ENCODE peak calls at places on chromosomes 11 and 22, in six cellular contexts. P, K, N, W, B and I are unnamed samples.

GRCh38 chr11:69127091-69127850 is 28.5 kb upstream of the SMIM38 start:
- DNase-seq in P (no peak), K (no peak), N (no peak), W (no peak), B (no peak), I (no peak)

GRCh38 chr11:44268807-44269080 is 41.2 kb downstream of the ALX4 start:
- DNase-seq in P (no peak), K (no peak), N (no peak), W (no peak), B (no peak), I (no peak)

GRCh38 chr22:39457546-39458442 is 982 bp downstream of the MGAT3 start:
- DNase-seq in P (no peak), K (no peak), N (no peak), W (no peak), B (no peak), I (no peak)

GRCh38 chr11:86551286-86551685 is 121.1 kb downstream of the ME3 start:
- DNase-seq in P (no peak), K (peak), N (no peak), W (peak), B (no peak), I (no peak)

GRCh38 chr11:76735218-76735480 is 48.0 kb upstream of the TSKU start:
- DNase-seq in P (no peak), K (no peak), N (no peak), W (no peak), B (no peak), I (no peak)

GRCh38 chr22:47171441-47172221 is 409.2 kb downstream of the TBC1D22A start:
- DNase-seq in P (no peak), K (no peak), N (no peak), W (no peak), B (no peak), I (no peak)

GRCh38 chr11:45272701-45273100 is 13.4 kb downstream of the SYT13 start:
- DNase-seq in P (no peak), K (peak), N (no peak), W (no peak), B (no peak), I (no peak)

GRCh38 chr11:8699903-8700302 is 17.3 kb downstream of the RPL27A start:
- DNase-seq in P (no peak), K (no peak), N (no peak), W (peak), B (no peak), I (no peak)

GRCh38 chr11:129287920-129288319 is 87.7 kb upstream of the BARX2 start:
- DNase-seq in P (no peak), K (no peak), N (no peak), W (no peak), B (no peak), I (no peak)

GRCh38 chr11:123474994-123475393 is 44.9 kb downstream of the GRAMD1B start:
- DNase-seq in P (no peak), K (peak), N (no peak), W (peak), B (no peak), I (no peak)

GRCh38 chr11:2317354-2318050 is 15.7 kb downstream of the TSPAN32 start:
- DNase-seq in P (no peak), K (no peak), N (no peak), W (no peak), B (no peak), I (no peak)

GRCh38 chr11:75202195-75202594 is 38.4 kb upstream of the TPBGL start:
- DNase-seq in P (no peak), K (no peak), N (no peak), W (no peak), B (no peak), I (no peak)

GRCh38 chr11:42239102-42239501 is 779.6 kb upstream of the LRRC4C start:
- DNase-seq in P (no peak), K (no peak), N (no peak), W (peak), B (no peak), I (no peak)

GRCh38 chr11:125069796-125070195 is 6.7 kb downstream of the SLC37A2 start:
- DNase-seq in P (no peak), K (no peak), N (no peak), W (peak), B (no peak), I (no peak)

GRCh38 chr11:61429691-61430582 is at the start of the genes CPSF7 and SDHAF2:
- DNase-seq in P (peak), K (peak), N (peak), W (peak), B (peak), I (peak)

GRCh38 chr11:125245299-125245698 is 80.7 kb downstream of the PKNOX2 start:
- DNase-seq in P (no peak), K (no peak), N (no peak), W (no peak), B (no peak), I (no peak)

GRCh38 chr22:46994983-46995382 is 232.5 kb downstream of the TBC1D22A start:
- DNase-seq in P (no peak), K (no peak), N (no peak), W (no peak), B (no peak), I (no peak)

GRCh38 chr22:38298312-38299000 is 18.8 kb downstream of the CSNK1E start:
- DNase-seq in P (no peak), K (no peak), N (no peak), W (peak), B (no peak), I (peak)

GRCh38 chr11:112219476-112220232 is 6.6 kb upstream of the PTS start:
- DNase-seq in P (no peak), K (peak), N (no peak), W (peak), B (peak), I (peak)

GRCh38 chr11:68139395-68139794 is 18.2 kb upstream of the CHKA start:
- DNase-seq in P (no peak), K (no peak), N (no peak), W (no peak), B (no peak), I (no peak)

GRCh38 chr22:37633082-37633692 is 6.3 kb upstream of the SH3BP1 start:
- DNase-seq in P (no peak), K (no peak), N (no peak), W (no peak), B (no peak), I (no peak)

GRCh38 chr11:122633219-122633829 is 22.2 kb upstream of the UBASH3B start:
- DNase-seq in P (no peak), K (peak), N (no peak), W (peak), B (no peak), I (no peak)

GRCh38 chr11:64842366-64842759 is 2.1 kb downstream of the CDC42BPG start:
- DNase-seq in P (no peak), K (no peak), N (no peak), W (no peak), B (no peak), I (no peak)

GRCh38 chr11:120994460-120994859 is 29.4 kb upstream of the TBCEL start:
- DNase-seq in P (no peak), K (no peak), N (no peak), W (no peak), B (no peak), I (no peak)

GRCh38 chr11:44708063-44708462 is 18.7 kb upstream of the TSPAN18 start:
- DNase-seq in P (no peak), K (no peak), N (no peak), W (no peak), B (no peak), I (no peak)

GRCh38 chr11:2649848-2650247 is 49.9 kb downstream of the KCNQ1OT1 start:
- DNase-seq in P (no peak), K (no peak), N (no peak), W (no peak), B (no peak), I (no peak)

GRCh38 chr22:49545606-49546005 is 282.1 kb downstream of the BRD1 start:
- DNase-seq in P (no peak), K (no peak), N (no peak), W (no peak), B (no peak), I (no peak)

GRCh38 chr11:76330651-76331050 is 50.3 kb downstream of the THAP12 start:
- DNase-seq in P (no peak), K (no peak), N (no peak), W (no peak), B (no peak), I (no peak)

GRCh38 chr11:116703421-116703820 is 69.4 kb downstream of the BUD13 start:
- DNase-seq in P (no peak), K (no peak), N (no peak), W (no peak), B (no peak), I (no peak)

GRCh38 chr22:19910180-19910744 is 31.3 kb upstream of the COMT start:
- DNase-seq in P (no peak), K (no peak), N (no peak), W (no peak), B (no peak), I (no peak)
- TF ChIP-seq CTCF in P (no peak), K (no peak), N (no peak), W (no peak), B (no peak), I (no peak)

DNA sequence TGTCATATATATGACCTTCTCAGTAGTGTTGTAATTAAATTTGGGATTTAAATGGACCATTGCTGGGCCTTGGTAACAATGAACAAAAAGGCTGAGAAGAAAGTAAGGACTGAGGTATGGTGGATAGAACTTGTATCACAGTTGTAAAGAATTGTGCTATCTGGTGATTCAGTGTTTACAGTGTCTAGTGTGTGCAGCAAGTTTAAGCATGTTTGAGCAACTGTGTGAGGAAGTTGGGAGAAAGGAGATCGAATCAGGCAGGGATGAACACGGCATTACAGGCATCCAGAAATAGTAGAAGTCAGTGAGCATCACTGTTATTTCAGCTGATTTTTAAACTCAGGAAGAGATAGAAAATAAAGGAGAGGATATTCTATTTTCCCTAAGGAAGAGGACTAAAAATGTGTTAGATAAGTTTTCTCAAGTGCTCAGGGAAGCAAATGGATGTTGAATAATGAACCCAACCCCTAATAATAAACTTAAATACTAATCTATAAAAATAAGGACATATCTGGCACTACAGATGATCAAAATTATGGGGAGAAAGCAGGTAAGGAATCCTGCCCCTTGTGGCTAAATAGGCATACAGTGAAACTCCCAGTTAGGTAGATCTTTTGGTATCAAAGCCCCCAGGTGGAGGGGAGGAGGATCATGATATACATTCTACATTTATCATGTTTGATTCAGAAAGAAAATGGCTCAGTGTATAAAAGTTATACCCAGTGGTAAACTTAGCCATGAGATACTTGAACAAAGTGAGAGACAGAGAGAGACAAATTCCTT is 361.0 kb upstream of the ANO3 start:
- DNase-seq in P (no peak), K (peak), N (no peak), W (no peak), B (no peak), I (no peak)
- TF ChIP-seq CTCF in P (peak), K (peak), N (no peak), W (peak), B (peak), I (peak)

DNA sequence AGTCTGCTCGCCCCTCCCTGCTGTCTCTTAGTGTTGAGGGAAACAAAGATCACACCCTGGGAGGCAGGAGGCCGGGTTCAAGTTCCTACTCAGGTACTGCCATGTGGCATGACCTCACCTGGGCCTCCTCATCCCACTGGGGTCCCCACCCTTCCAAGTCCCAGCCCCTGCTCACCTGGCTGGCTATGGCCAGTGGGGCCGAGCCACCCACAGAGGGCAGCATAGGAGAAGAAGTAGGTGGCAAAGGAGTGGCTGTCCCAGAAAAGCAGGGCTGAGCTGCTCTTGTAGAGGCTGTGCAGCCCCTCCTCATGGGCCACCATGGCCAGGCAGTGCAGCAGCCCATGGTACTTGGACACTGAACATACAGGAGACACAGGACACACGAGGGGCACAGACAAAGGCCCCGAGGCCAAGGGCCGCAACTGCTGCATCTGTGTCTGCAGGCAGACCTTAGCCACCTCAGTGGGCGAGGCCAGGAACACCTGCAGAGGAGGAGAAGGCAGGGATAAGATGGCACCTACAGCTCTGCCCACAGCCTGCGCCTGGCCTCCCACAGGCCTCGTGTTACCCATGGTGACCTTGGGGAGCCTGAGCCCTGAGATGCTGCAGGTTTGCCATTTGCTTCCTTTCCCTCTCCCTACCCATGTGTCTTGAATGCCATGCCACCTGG is 50.6 kb upstream of the MPEG1 start:
- DNase-seq in P (no peak), K (no peak), N (no peak), W (no peak), B (peak), I (no peak)
- TF ChIP-seq CTCF in P (peak), K (no peak), N (no peak), W (no peak), B (peak), I (peak)

DNA sequence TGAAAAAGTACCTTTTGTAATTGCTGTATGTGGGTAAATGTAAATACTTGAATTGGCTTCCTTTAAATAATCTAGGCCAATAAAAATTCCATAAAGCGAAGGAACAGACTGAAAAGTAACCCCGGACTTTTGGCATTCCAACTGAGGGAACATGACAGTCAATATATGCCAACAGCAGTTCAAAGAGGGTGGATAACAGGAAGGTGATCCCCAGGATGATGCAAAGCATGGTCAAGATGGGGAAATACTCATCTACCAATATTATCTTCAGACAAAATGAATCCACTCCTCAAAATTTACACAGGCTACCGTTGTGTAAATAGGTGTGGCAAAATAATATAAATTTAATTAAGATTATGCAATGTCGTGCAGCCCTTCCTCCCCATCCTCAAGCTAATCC is 56.9 kb downstream of the BBOX1 start:
- DNase-seq in P (no peak), K (no peak), N (no peak), W (no peak), B (no peak), I (no peak)
- TF ChIP-seq CTCF in P (no peak), K (no peak), N (no peak), W (no peak), B (no peak), I (no peak)

GRCh38 chr22:21641795-21642583 is at the start of gene SDF2L1:
- DNase-seq in P (peak), K (peak), N (peak), W (peak), B (peak), I (peak)

GRCh38 chr22:21642584-21643448 is 714 bp downstream of the SDF2L1 start:
- DNase-seq in P (no peak), K (peak), N (peak), W (peak), B (peak), I (peak)

GRCh38 chr22:21641417-21641794 is 696 bp upstream of the SDF2L1 start:
- DNase-seq in P (no peak), K (peak), N (peak), W (peak), B (peak), I (no peak)

GRCh38 chr22:21640810-21641209 is 1.3 kb upstream of the SDF2L1 start:
- DNase-seq in P (no peak), K (no peak), N (no peak), W (no peak), B (no peak), I (no peak)

DNA sequence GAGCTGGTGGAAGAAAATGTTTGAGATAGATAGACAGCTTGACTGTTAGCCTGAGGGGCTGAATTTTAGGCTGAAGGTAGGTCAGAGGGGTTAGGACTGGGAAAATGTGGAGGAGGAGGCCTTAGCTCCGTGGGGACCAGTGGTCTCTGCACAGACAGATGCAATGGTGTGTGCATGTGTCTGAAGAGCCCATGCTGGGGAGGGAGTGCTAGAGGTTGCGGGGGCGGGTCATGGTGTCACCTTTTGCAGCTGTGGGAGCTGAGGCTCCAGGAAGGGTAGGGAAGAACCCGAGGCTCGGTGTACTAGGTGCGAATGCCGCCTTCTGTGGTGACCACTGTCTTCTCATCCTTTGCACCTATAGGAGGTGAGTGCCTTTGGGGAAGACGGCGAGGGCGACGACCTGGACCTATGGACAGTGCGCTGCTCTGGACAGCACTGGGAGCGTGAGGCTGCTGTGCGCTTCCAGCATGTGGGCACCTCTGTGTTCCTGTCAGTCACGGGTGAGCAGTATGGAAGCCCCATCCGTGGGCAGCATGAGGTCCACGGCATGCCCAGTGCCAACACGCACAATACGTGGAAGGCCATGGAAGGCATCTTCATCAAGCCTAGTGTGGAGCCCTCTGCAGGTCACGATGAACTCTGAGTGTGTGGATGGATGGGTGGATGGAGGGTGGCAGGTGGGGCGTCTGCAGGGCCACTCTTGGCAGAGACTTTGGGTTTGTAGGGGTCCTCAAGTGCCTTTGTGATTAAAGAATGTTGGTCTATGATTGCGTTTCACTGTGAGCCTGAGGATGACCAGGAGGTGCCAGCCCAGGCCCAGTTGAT is 1.6 kb downstream of the SDF2L1 start:
- DNase-seq in P (no peak), K (no peak), N (no peak), W (no peak), B (no peak), I (no peak)
- TF ChIP-seq CTCF in P (no peak), K (no peak), N (no peak), W (no peak), B (no peak), I (no peak)